ENCODE peak calls at places on chromosome 10, in four cellular contexts. J, P, K and W are unnamed samples.

GRCh38 chr10:119323085-119323670 is 115.8 kb downstream of the GRK5 start:
- DNase-seq in K (no peak), P (no peak), J (no peak), W (peak)

GRCh38 chr10:118669020-118669766 is 73.7 kb upstream of the PRLHR start:
- DNase-seq in P (no peak), K (no peak), J (no peak), W (no peak)

GRCh38 chr10:88315746-88316145 is 267.4 kb downstream of the RNLS start:
- DNase-seq in J (no peak), P (no peak), K (no peak), W (no peak)

GRCh38 chr10:71323407-71323806 is 4.3 kb downstream of the SLC29A3 start:
- DNase-seq in J (no peak), P (no peak), K (peak), W (peak)

GRCh38 chr10:46234026-46234425 is 52.8 kb upstream of the ANTXRL start:
- DNase-seq in P (no peak), K (no peak), J (peak), W (no peak)

GRCh38 chr10:45425628-45426563 is 51.9 kb downstream of the ALOX5 start:
- DNase-seq in P (peak), J (no peak), K (peak), W (peak)

GRCh38 chr10:78319371-78319770 is 285.7 kb downstream of the RPS24 start:
- DNase-seq in P (no peak), K (no peak), J (no peak), W (no peak)

GRCh38 chr10:122130474-122131110 is 140.5 kb upstream of the BTBD16 start:
- DNase-seq in K (no peak), J (no peak), P (no peak), W (no peak)

GRCh38 chr10:120823251-120823650 is 27.9 kb upstream of the WDR11 start:
- DNase-seq in P (no peak), K (no peak), J (no peak), W (no peak)

GRCh38 chr10:48614481-48615383 is 9.9 kb upstream of the ARHGAP22 start:
- DNase-seq in J (peak), K (peak), P (no peak), W (no peak)

GRCh38 chr10:24851595-24851994 is 100.8 kb downstream of the PRTFDC1 start:
- DNase-seq in K (no peak), J (no peak), P (peak), W (no peak)

GRCh38 chr10:73797324-73798025 is 12.1 kb downstream of the ZSWIM8 start:
- DNase-seq in J (no peak), P (no peak), K (no peak), W (no peak)

GRCh38 chr10:44947356-44948152 is 12.0 kb upstream of the RASSF4 start:
- DNase-seq in J (peak), K (no peak), P (no peak), W (no peak)

GRCh38 chr10:18140149-18140956 is at the start of gene CACNB2:
- DNase-seq in P (peak), J (peak), K (no peak), W (peak)

GRCh38 chr10:67790534-67791408 is 47.2 kb downstream of the DNAJC12 start:
- DNase-seq in K (no peak), P (no peak), J (no peak), W (no peak)

GRCh38 chr10:28595618-28596017 is 62.7 kb downstream of the WAC start:
- DNase-seq in J (no peak), P (no peak), K (no peak), W (no peak)

GRCh38 chr10:110006358-110007170 is 1.2 kb upstream of the ADD3 start:
- DNase-seq in J (peak), K (peak), P (peak), W (peak)

DNA sequence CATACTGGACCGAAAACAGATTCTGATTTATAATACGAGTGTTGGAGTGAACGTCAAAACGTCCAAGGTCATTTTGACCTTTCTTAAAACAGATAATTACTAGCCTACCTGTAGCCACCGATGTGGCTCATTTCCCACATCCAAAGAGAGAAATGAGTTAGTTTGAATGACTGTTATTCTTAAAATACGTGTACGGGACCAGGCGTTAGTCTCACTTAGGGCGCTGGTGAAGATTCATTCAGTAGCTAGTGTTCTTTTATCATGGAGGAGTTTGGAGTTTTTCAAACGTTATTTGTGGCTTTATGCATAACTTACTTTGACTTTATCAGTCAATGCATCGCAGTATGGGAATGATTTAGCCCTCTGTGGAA is 1.4 kb downstream of the BICC1 start:
- DNase-seq in J (no peak), P (no peak), K (no peak), W (no peak)
- H3K4me3 ChIP-seq in J (no peak), P (peak), K (peak), W (no peak)

GRCh38 chr10:86197166-86197790 is 169.3 kb downstream of the GRID1 start:
- DNase-seq in J (peak), K (no peak), P (no peak), W (no peak)

GRCh38 chr10:86194684-86195083 is 171.9 kb downstream of the GRID1 start:
- DNase-seq in K (no peak), J (peak), P (no peak), W (no peak)

GRCh38 chr10:86198271-86198670 is 168.3 kb downstream of the GRID1 start:
- DNase-seq in P (no peak), J (peak), K (no peak), W (no peak)

GRCh38 chr10:86192686-86193085 is 173.9 kb downstream of the GRID1 start:
- DNase-seq in J (peak), P (no peak), K (no peak), W (no peak)

DNA sequence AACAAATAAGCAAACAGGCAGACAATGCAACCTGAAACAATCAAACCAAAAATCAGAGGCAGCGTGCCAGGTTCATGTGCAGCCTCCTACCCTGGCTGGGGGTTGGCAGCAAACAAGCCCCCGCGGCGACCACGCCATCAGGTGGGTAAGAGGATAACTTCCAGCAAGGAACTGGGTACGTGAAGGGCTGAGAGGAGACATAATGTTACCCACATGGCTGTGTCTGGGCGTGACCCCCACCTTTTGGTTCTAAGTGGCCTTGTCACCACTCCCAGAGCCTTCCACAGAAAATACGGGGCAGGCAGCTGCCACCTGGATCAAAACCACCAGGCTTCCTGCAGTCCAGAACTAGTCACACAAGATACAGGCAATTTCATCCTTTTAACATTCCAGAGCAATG is 171.1 kb downstream of the GRID1 start:
- DNase-seq in J (peak), K (no peak), P (no peak), W (no peak)
- H3K4me3 ChIP-seq in J (no peak), K (no peak), P (no peak), W (no peak)

GRCh38 chr10:72335394-72336258 is 19.1 kb downstream of the DNAJB12 start:
- DNase-seq in P (peak), K (no peak), J (peak), W (peak)
- H3K4me3 ChIP-seq in P (no peak), K (no peak), J (no peak), W (no peak)

GRCh38 chr10:30392564-30392990 is 41.4 kb upstream of the MAP3K8 start:
- DNase-seq in P (peak), J (peak), K (peak), W (peak)
- H3K4me3 ChIP-seq in P (no peak), J (no peak), K (no peak), W (no peak)

GRCh38 chr10:113059001-113059780 is 109.1 kb downstream of the TCF7L2 start:
- DNase-seq in P (no peak), J (peak), K (no peak), W (no peak)
- H3K4me3 ChIP-seq in P (no peak), J (no peak), K (peak), W (no peak)

GRCh38 chr10:14617850-14618249 is 156.8 kb downstream of the FAM107B start:
- DNase-seq in P (no peak), J (peak), K (no peak), W (no peak)
- H3K4me3 ChIP-seq in P (no peak), J (no peak), K (no peak), W (no peak)

GRCh38 chr10:113062977-113063967 is 113.2 kb downstream of the TCF7L2 start:
- DNase-seq in J (peak), K (no peak), P (no peak), W (no peak)

GRCh38 chr10:113058175-113058961 is 108.3 kb downstream of the TCF7L2 start:
- DNase-seq in P (no peak), J (peak), K (no peak), W (peak)

GRCh38 chr10:113060221-113061053 is 110.4 kb downstream of the TCF7L2 start:
- DNase-seq in P (no peak), K (no peak), J (peak), W (peak)

GRCh38 chr10:113064039-113064438 is 114.0 kb downstream of the TCF7L2 start:
- DNase-seq in K (no peak), J (no peak), P (no peak), W (no peak)

GRCh38 chr10:113061054-113061430 is 111.0 kb downstream of the TCF7L2 start:
- DNase-seq in J (peak), P (no peak), K (no peak), W (no peak)
- H3K4me3 ChIP-seq in J (no peak), P (no peak), K (no peak), W (no peak)

DNA sequence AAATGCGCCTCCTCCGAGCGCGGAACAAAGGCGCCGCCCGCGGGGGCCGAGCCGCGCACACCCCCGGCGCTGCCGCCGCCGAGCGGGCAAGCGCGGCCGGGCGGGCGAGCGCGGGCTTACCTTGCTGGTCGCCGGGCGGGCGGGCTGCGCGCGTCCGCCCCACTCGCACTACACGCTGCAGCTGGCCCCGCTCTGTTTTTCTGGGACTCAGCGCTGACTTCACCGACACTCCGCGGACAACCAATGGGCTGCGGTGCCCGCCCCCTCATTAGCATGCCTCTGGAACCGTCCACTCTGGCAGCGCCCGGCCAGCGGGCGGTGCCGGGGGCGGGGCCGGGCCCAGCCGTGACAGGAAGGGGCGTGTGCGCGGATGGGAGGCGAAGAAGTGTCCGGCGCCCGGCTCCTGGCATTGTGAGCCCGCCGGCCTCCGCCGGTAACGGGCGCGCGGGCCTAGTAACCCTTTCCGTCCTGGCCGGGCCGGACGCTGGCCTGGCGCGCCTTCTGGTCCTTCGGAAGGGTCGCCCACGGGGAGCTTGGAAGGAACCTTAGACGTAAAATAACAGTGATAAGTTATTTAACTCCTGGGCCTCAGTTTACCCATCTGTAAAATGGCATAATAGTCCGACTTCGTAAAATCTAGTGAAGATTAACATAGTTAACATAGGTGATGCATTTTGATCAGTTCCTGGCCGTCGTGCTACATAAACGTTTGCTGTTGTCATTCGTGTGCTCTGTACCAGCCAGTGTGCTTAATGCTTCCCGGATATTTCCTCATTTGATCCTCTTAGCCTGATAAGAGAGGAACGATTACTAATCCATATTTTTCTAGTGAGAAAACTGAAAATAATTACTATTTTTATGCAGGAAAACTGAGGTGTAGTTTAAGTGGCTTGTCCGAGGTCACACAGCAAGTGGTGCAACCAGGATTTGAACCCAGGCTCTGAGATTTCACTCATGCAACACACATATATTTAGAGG is at the start of gene SORBS1:
- DNase-seq in K (peak), P (peak), J (peak), W (peak)
- H3K4me3 ChIP-seq in K (peak), P (peak), J (peak), W (peak)

DNA sequence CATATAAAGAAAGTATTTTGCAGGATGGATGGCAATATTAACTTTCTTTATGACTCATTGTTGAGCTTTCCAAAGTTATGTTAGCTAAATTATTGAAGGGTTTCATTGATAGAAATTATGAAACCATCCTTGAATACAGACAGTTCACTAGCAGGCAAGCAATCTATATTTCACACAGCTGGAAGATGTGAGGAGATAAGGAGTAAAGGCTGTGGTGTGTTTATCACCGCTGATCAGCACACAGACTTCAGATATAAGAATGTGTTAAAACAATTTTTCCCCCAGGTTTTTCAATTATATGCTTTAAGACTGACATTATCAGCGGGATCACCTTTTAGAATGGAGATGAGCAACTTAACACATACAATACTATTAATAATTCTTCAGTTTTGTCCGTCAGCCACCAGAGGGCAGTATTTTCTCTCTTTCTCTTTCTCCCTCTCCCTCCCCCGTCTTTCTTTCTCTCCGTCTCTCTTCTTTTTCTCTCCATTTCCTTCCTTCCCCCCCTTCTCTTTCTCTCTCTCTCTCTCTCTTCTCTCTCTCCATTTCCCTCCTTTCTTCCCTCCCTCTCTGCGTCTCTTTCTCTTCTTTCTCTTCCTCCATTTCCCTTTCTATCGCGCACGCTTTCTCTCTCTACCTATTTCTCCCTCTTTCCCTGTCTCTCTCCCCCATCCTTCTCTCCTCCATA is 62.9 kb upstream of the FAM171A1 start:
- DNase-seq in J (no peak), P (peak), K (peak), W (peak)
- H3K4me3 ChIP-seq in J (no peak), P (no peak), K (peak), W (no peak)